ENCODE peak calls at places on chromosomes 2 and 18, in six cellular contexts. T is left ventricle myocardium inferior, L is uterus, F is sigmoid colon, G is H1, A is cardiac muscle cell. Y is an unnamed sample. For H3K4me1 and H3K9me3, the result is how much of the 10 kb centered on the place peaks cover.

GRCh38 chr2:99634234-99634633 is 144.4 kb upstream of the REV1 start:
- DNase-seq in T (no peak), L (no peak), F (no peak), G (no peak), A (no peak), Y (no peak)

GRCh38 chr2:10914272-10914693 is 2.5 kb downstream of the KCNF1 start:
- DNase-seq in T (no peak), L (no peak), F (peak), G (no peak), A (no peak), Y (no peak)

GRCh38 chr2:28162538-28162937 is 230.1 kb upstream of the FOSL2 start:
- DNase-seq in T (no peak), L (no peak), F (no peak), G (no peak), A (no peak), Y (no peak)

GRCh38 chr2:201235865-201236811 is 24.2 kb upstream of the CASP8 start:
- DNase-seq in T (peak), L (peak), F (peak), G (no peak), A (peak), Y (no peak)

GRCh38 chr2:55155764-55156221 is 76.3 kb downstream of the CLHC1 start:
- DNase-seq in T (no peak), L (no peak), F (no peak), G (no peak), A (peak), Y (no peak)

GRCh38 chr18:67517224-67517765 is 775 bp upstream of the DSEL start:
- DNase-seq in T (peak), L (peak), F (peak), G (no peak), A (no peak), Y (no peak)

GRCh38 chr18:48868468-48869466 is 82.0 kb downstream of the SMAD7 start:
- DNase-seq in T (no peak), L (no peak), F (no peak), G (no peak), A (no peak), Y (no peak)

GRCh38 chr2:235330775-235331438 is 162.9 kb upstream of the AGAP1 start:
- DNase-seq in T (no peak), L (no peak), F (no peak), G (no peak), A (peak), Y (peak)

GRCh38 chr2:195477248-195477995 is 179.6 kb upstream of the SLC39A10 start:
- DNase-seq in T (no peak), L (no peak), F (no peak), G (no peak), A (peak), Y (no peak)

GRCh38 chr2:195318440-195319111 is 338.4 kb upstream of the SLC39A10 start:
- DNase-seq in T (no peak), L (no peak), F (no peak), G (no peak), A (peak), Y (no peak)

GRCh38 chr2:29223851-29224692 is 108.9 kb downstream of the CLIP4 start:
- DNase-seq in T (no peak), L (no peak), F (peak), G (no peak), A (peak), Y (no peak)

GRCh38 chr2:85288244-85288725 is 39.5 kb downstream of the TGOLN2 start:
- DNase-seq in T (no peak), L (no peak), F (no peak), G (no peak), A (peak), Y (no peak)

GRCh38 chr2:213068681-213069359 is 82.6 kb downstream of the IKZF2 start:
- DNase-seq in T (no peak), L (no peak), F (no peak), G (no peak), A (peak), Y (no peak)

GRCh38 chr2:8976419-8976818 is 27.1 kb downstream of the MBOAT2 start:
- DNase-seq in T (no peak), L (no peak), F (no peak), G (no peak), A (peak), Y (no peak)

GRCh38 chr2:201795608-201796477 is 10.5 kb upstream of the CDK15 start:
- DNase-seq in T (no peak), L (no peak), F (no peak), G (no peak), A (peak), Y (peak)

GRCh38 chr2:12299431-12299830 is 417.3 kb upstream of the TRIB2 start:
- DNase-seq in T (no peak), L (no peak), F (no peak), G (no peak), A (no peak), Y (no peak)

GRCh38 chr2:216535454-216535995 is 36.9 kb downstream of the RPL37A start:
- DNase-seq in T (peak), L (peak), F (peak), G (no peak), A (peak), Y (no peak)

GRCh38 chr2:215805493-215805892 is 207.9 kb downstream of the MREG start:
- DNase-seq in T (no peak), L (no peak), F (no peak), G (no peak), A (no peak), Y (no peak)

GRCh38 chr2:110219496-110220192 is 7.3 kb upstream of the MTLN start:
- DNase-seq in T (no peak), L (no peak), F (no peak), G (no peak), A (peak), Y (no peak)

GRCh38 chr18:66342577-66342976 is 261.3 kb downstream of the CDH19 start:
- DNase-seq in T (no peak), L (no peak), F (no peak), G (no peak), A (no peak), Y (no peak)

GRCh38 chr18:66346833-66347595 is 256.9 kb downstream of the CDH19 start:
- DNase-seq in T (no peak), L (no peak), F (no peak), G (no peak), A (no peak), Y (no peak)

GRCh38 chr18:66344227-66344626 is 259.7 kb downstream of the CDH19 start:
- DNase-seq in T (no peak), L (no peak), F (no peak), G (no peak), A (no peak), Y (no peak)
- H3K4me1 ChIP-seq in T (under half), L (under half), F (under half), G (under half), A (under half), Y (under half)

GRCh38 chr2:70888389-70888924 is 47.2 kb upstream of the ATP6V1B1 start:
- DNase-seq in T (no peak), L (no peak), F (no peak), G (no peak), A (no peak), Y (no peak)
- H3K4me3 ChIP-seq in T (peak), L (no peak), F (no peak), G (no peak), A (no peak), Y (no peak)

DNA sequence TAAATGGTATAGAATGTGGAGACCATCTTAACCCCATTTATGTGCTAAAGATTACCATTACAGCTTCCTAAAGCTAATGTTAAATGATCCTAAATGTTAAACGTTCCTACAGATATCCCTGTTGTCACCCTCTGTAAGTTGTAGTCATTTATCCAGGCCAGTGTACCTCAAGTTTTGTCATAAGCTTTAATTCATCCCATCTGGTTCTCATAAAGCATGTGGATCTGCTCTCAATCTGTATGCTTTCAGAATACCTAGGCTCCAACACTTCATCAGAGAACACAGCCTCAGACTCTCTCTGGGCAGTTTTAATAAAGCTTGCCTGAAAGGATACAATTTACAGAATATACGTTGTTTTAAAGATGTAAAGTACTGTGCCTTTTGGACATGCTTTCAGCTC is 4.2 kb upstream of the CCDC178 start:
- DNase-seq in T (no peak), L (no peak), F (no peak), G (no peak), A (no peak), Y (no peak)
- H3K9me3 ChIP-seq in T (under half), L (under half), F (under half), G (under half), A (under half), Y (under half)

DNA sequence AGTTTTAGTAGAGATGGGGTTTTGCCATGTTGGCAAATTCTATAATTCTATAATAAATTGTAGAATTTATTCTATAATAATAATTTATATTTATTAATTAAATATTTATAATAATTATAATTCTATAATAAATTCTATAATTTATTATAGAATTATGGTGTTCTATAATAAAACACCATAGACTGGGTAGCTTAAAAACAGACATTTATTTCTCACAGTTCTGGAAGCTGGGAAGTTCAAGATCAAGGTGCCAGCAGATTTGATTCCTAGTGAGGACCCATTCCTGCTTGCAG is 130.9 kb upstream of the PELI1 start:
- DNase-seq in T (no peak), L (no peak), F (no peak), G (no peak), A (no peak), Y (no peak)
- H3K4me1 ChIP-seq in T (under half), L (under half), F (under half), G (under half), A (under half), Y (under half)

GRCh38 chr2:191012346-191012745 is 1.6 kb downstream of the STAT1 start:
- DNase-seq in T (no peak), L (no peak), F (no peak), G (no peak), A (no peak), Y (no peak)
- H3K4me3 ChIP-seq in T (peak), L (no peak), F (peak), G (no peak), A (no peak), Y (peak)

Y was measured in Panc1.